ENCODE peak calls at places on chromosomes 11 and 22, in nine cellular contexts. N is right lobe of liver, U is SJSA1, Y is K562, T is colonic mucosa, V is gastrocnemius medialis, C is GM23248, O is spleen, R is H1. S is an unnamed sample. For H3K9me3, the result is how much of the 10 kb centered on the place peaks cover.

GRCh38 chr11:77705195-77705876 is 67.7 kb upstream of the CLNS1A start:
- DNase-seq in T (no peak), O (no peak), C (peak), Y (peak), N (no peak), R (no peak), V (no peak), U (no peak), S (no peak)

GRCh38 chr22:19607198-19608113 is 83.2 kb upstream of the CLDN5 start:
- DNase-seq in T (no peak), Y (no peak), O (no peak), N (peak), U (no peak), C (no peak), V (peak), R (no peak), S (no peak)

GRCh38 chr22:25054943-25055511 is 102.5 kb downstream of the KIAA1671 start:
- DNase-seq in T (no peak), N (no peak), C (peak), Y (no peak), V (peak), R (no peak), O (no peak), U (no peak), S (no peak)

GRCh38 chr11:94678901-94679300 is 89.3 kb upstream of the AMOTL1 start:
- DNase-seq in C (no peak), R (no peak), U (no peak), T (no peak), Y (no peak), O (no peak), V (no peak), N (no peak), S (no peak)

GRCh38 chr11:22976146-22976545 is 115.9 kb upstream of the CCDC179 start:
- DNase-seq in U (no peak), R (no peak), T (no peak), N (no peak), O (no peak), V (no peak), C (peak), Y (no peak), S (no peak)

GRCh38 chr11:65180877-65181568 is 705 bp upstream of the CAPN1 start:
- DNase-seq in U (peak), O (peak), V (peak), T (peak), C (peak), N (no peak), R (no peak), Y (peak), S (peak)

GRCh38 chr11:75981546-75981945 is 166.5 kb downstream of the UVRAG start:
- DNase-seq in U (no peak), Y (no peak), R (no peak), V (no peak), O (no peak), T (no peak), N (no peak), C (no peak), S (no peak)

GRCh38 chr11:68048681-68049508 is 10.1 kb downstream of the TCIRG1 start:
- DNase-seq in Y (no peak), R (no peak), N (no peak), O (peak), C (no peak), U (no peak), V (peak), T (no peak), S (no peak)

GRCh38 chr22:36901411-36902142 is 11.9 kb upstream of the CSF2RB start:
- DNase-seq in N (no peak), C (no peak), U (no peak), V (no peak), Y (peak), O (no peak), T (no peak), R (no peak), S (no peak)

GRCh38 chr11:120554771-120555432 is 43.4 kb downstream of the GRIK4 start:
- DNase-seq in V (no peak), Y (no peak), T (no peak), U (no peak), N (no peak), R (no peak), O (peak), C (peak), S (no peak)

GRCh38 chr22:32411388-32411787 is 659 bp downstream of the RTCB start:
- DNase-seq in O (no peak), U (no peak), Y (no peak), C (peak), V (no peak), T (peak), R (no peak), N (no peak), S (no peak)

GRCh38 chr11:35377262-35377661 is 42.1 kb downstream of the SLC1A2 start:
- DNase-seq in U (no peak), C (no peak), N (no peak), Y (no peak), T (no peak), R (no peak), O (no peak), V (no peak), S (no peak)

GRCh38 chr11:44661311-44661717 is 65.4 kb upstream of the TSPAN18 start:
- DNase-seq in U (no peak), Y (no peak), T (no peak), O (peak), R (no peak), C (peak), N (no peak), V (no peak), S (no peak)

GRCh38 chr22:36411589-36412258 is 24.0 kb upstream of the MYH9 start:
- DNase-seq in N (no peak), C (no peak), R (no peak), U (no peak), Y (no peak), O (no peak), V (peak), T (peak), S (no peak)

GRCh38 chr22:48441553-48441850 is 1386.2 kb downstream of the BRD1 start:
- DNase-seq in N (no peak), O (no peak), U (no peak), C (no peak), V (no peak), R (no peak), Y (no peak), T (no peak), S (no peak)
- H3K9me3 ChIP-seq in N (under half), O (under half), U (under half), C (under half), V (under half), R (under half), Y (under half), T (under half), S (under half)

DNA sequence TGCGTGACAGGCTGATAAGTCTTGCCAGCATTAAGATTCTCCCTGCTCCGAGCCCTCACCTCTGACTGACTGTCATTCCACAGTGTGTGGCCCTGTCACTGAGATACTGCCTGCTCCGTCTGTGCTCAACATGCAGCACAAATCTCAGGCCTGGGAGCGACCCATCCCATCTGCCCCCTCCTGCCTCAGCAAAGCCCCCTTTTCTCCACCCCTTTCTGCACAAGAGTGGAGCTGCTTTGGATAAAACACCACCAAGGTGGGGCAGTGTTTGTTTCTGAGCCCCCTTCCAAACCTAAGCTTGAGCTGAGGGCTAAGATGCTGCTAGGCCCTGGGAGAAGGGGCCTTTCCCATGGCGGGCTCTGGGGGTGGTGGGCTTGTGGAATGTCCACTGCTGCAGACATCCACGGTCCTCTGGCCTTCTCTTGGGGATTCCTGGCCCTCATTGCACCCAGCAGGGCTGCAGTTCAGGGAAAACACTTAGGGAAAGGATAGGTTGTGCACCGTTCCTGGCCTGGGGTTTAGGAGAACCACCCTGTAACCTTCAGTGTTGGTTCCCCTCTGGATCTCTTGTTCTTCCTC is 594.1 kb downstream of the TBC1D22A start:
- DNase-seq in Y (no peak), T (no peak), C (no peak), N (no peak), U (no peak), O (peak), R (no peak), V (no peak), S (no peak)
- H3K9me3 ChIP-seq in Y (under half), T (under half), C (under half), N (under half), U (under half), O (under half), R (half or more), V (under half), S (under half)

GRCh38 chr22:30979932-30980331 is 10.9 kb downstream of the TUG1 start:
- DNase-seq in U (no peak), N (no peak), R (no peak), T (no peak), Y (no peak), V (no peak), C (no peak), O (no peak), S (no peak)
- H3K9me3 ChIP-seq in U (under half), N (under half), R (under half), T (under half), Y (under half), V (under half), C (under half), O (half or more), S (under half)

DNA sequence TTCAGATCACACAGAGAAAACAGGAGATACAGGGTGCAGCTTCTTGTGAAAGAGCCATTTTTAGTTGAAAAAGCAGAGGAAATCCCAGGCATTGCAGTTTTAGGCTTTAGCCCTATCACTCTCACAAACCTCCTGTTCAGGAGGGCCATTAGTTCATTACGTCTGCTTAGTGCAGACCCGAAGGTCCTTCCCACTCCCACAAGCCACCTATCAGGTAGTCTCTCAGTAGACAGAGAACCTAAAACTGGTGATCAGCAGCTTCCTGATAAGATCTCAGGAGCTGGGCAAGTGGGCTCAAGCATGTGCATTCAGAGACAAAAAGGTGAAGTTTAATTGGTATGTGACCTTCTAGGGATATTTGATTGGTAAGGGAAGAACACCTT is 4.3 kb downstream of the GLYAT start:
- DNase-seq in Y (no peak), C (no peak), T (no peak), N (no peak), V (no peak), R (no peak), U (no peak), O (no peak), S (no peak)
- H3K9me3 ChIP-seq in Y (under half), C (under half), T (under half), N (under half), V (under half), R (under half), U (under half), O (under half), S (under half)